ENCODE peak calls at places on chromosomes 16 and 17, in seven cellular contexts. Z is EH; X is activated effector memory CD4-positive, alpha-beta T cell treated with Interleukin-2 at 50 U/mL for 16 hours; R is central memory CD4-positive, alpha-beta T cell; A is EL; S is stomach; U is NCI-H2081. D is an unnamed sample.

GRCh38 chr17:45320931-45321461 is 4.2 kb upstream of the MAP3K14 start:
- DNase-seq in R (no peak), Z (peak), U (no peak), X (no peak), A (peak), S (no peak), D (no peak)

GRCh38 chr17:58381124-58381838 is 29.3 kb upstream of the SUPT4H1 start:
- DNase-seq in S (peak), Z (no peak), U (no peak), R (no peak), X (no peak), A (no peak), D (no peak)

GRCh38 chr17:885971-886571 is 93.5 kb downstream of the NXN start:
- DNase-seq in S (peak), U (no peak), A (no peak), R (no peak), X (no peak), Z (no peak), D (no peak)

GRCh38 chr17:58671969-58672368 is 19.9 kb downstream of the TEX14 start:
- DNase-seq in A (no peak), R (no peak), S (no peak), X (no peak), Z (no peak), U (no peak), D (no peak)

GRCh38 chr17:5571281-5571680 is 13.0 kb downstream of the NLRP1 start:
- DNase-seq in S (no peak), A (no peak), R (no peak), U (no peak), X (no peak), Z (no peak), D (no peak)

GRCh38 chr16:17768257-17768656 is 297.5 kb upstream of the XYLT1 start:
- DNase-seq in A (peak), R (no peak), Z (peak), U (no peak), S (no peak), X (no peak), D (no peak)

GRCh38 chr16:22300427-22301071 is 3.3 kb downstream of the POLR3E start:
- DNase-seq in R (no peak), A (peak), S (peak), U (peak), X (peak), Z (peak), D (no peak)

GRCh38 chr16:69839798-69840409 is 77.8 kb downstream of the WWP2 start:
- DNase-seq in Z (no peak), S (peak), A (no peak), X (no peak), U (no peak), R (no peak), D (no peak)

GRCh38 chr17:38868095-38868967 is 1.5 kb upstream of the LASP1 start:
- DNase-seq in U (peak), S (peak), X (no peak), A (peak), Z (peak), R (no peak), D (peak)

GRCh38 chr16:66372078-66372897 is 5.8 kb downstream of the CDH5 start:
- DNase-seq in X (no peak), Z (peak), S (no peak), U (no peak), R (no peak), A (no peak), D (no peak)

GRCh38 chr16:58848662-58849002 is 114.5 kb upstream of the GOT2 start:
- DNase-seq in R (no peak), A (no peak), X (no peak), S (no peak), Z (no peak), U (no peak), D (no peak)

GRCh38 chr16:4979736-4980660 is 21.9 kb downstream of the SEC14L5 start:
- DNase-seq in S (no peak), A (no peak), R (no peak), U (no peak), X (no peak), Z (no peak), D (no peak)

GRCh38 chr16:67910162-67910561 is 17.1 kb downstream of the PSKH1 start:
- DNase-seq in R (no peak), S (no peak), X (no peak), A (peak), U (peak), Z (peak), D (no peak)

GRCh38 chr16:83968483-83968865 is 430 bp downstream of the NECAB2 start:
- DNase-seq in A (no peak), Z (no peak), S (no peak), U (no peak), R (no peak), X (no peak), D (no peak)

GRCh38 chr16:27721548-27722265 is 171.8 kb downstream of the KATNIP start:
- DNase-seq in S (peak), R (no peak), U (no peak), Z (no peak), A (no peak), X (no peak), D (no peak)

GRCh38 chr17:49795372-49795771 is 6.9 kb downstream of the KAT7 start:
- DNase-seq in U (no peak), X (no peak), Z (no peak), R (no peak), A (no peak), S (no peak), D (no peak)

GRCh38 chr17:78828470-78829185 is 12.0 kb downstream of the USP36 start:
- DNase-seq in R (no peak), U (no peak), S (no peak), X (no peak), A (peak), Z (peak), D (no peak)

GRCh38 chr17:34626141-34626681 is 46.8 kb downstream of the TMEM132E start:
- DNase-seq in U (no peak), S (no peak), Z (no peak), R (no peak), X (no peak), A (no peak), D (no peak)

GRCh38 chr17:19268611-19269010 is 31.4 kb downstream of the EPN2 start:
- DNase-seq in X (no peak), U (no peak), S (no peak), A (no peak), R (no peak), Z (no peak), D (no peak)

GRCh38 chr17:78555741-78556401 is 21.3 kb downstream of the DNAH17 start:
- DNase-seq in A (no peak), R (no peak), U (no peak), S (no peak), X (no peak), Z (no peak), D (no peak)

GRCh38 chr16:80986557-80986956 is 20.1 kb downstream of the CMC2 start:
- DNase-seq in Z (no peak), S (no peak), R (no peak), U (no peak), X (no peak), A (no peak), D (no peak)

GRCh38 chr17:14361470-14361869 is 60.6 kb downstream of the HS3ST3B1 start:
- DNase-seq in Z (no peak), R (no peak), U (no peak), A (no peak), X (no peak), S (no peak), D (no peak)

GRCh38 chr17:50943575-50943933 is 77.4 kb upstream of the TOB1 start:
- DNase-seq in R (no peak), Z (no peak), A (no peak), U (peak), X (no peak), S (peak), D (no peak)

GRCh38 chr16:4075534-4075933 is 40.7 kb downstream of the ADCY9 start:
- DNase-seq in U (no peak), S (no peak), X (no peak), R (no peak), A (no peak), Z (no peak), D (no peak)

GRCh38 chr17:77445030-77445907 is 304.5 kb downstream of the SEC14L1 start:
- DNase-seq in R (peak), Z (peak), U (no peak), A (no peak), S (peak), X (peak), D (peak)

GRCh38 chr17:61453563-61453962 is 1.3 kb downstream of the TBX4 start:
- DNase-seq in U (no peak), A (no peak), X (no peak), Z (no peak), S (no peak), R (no peak), D (no peak)

GRCh38 chr16:1779741-1780676 is 2.4 kb downstream of the SPSB3 start:
- DNase-seq in X (no peak), A (no peak), R (no peak), Z (no peak), U (no peak), S (no peak), D (no peak)